ENCODE peak calls at places on chromosomes 13 and 19, in four cellular contexts. E is activated CD4-positive, CD25-positive, alpha-beta regulatory T cell treated with anti-CD3 and anti-CD28 coated beads, Interleukin-2, amount 50 U/mL, for 72 hours; D is stimulated activated CD4-positive, alpha-beta T cell treated with anti-CD3 and anti-CD28 coated beads, Interleukin-1b, Interleukin-23, amount 100 ng/mL, for 1 hour; A is omental fat pad. Q is an unnamed sample.

GRCh38 chr19:16377521-16377920 is 52.9 kb downstream of the KLF2 start:
- DNase-seq in E (peak; percentile 27), D (no peak), A (no peak), Q (peak; percentile 30)

GRCh38 chr19:11479470-11480080 is 1.3 kb downstream of the ELAVL3 start:
- DNase-seq in E (no peak), D (no peak), A (no peak), Q (peak; percentile 64)

GRCh38 chr13:31369213-31369612 is 169.4 kb downstream of the B3GLCT start:
- DNase-seq in E (no peak), D (no peak), A (no peak), Q (no peak)

GRCh38 chr13:46831588-46832194 is 34.7 kb upstream of the ESD start:
- DNase-seq in E (no peak), D (no peak), A (peak; percentile 31), Q (no peak)

GRCh38 chr13:50124536-50125305 is 109.5 kb downstream of the KCNRG start:
- DNase-seq in E (no peak), D (peak; percentile 93), A (no peak), Q (peak; percentile 90)

GRCh38 chr13:43522788-43523187 is 264.0 kb downstream of the ENOX1 start:
- DNase-seq in E (no peak), D (no peak), A (no peak), Q (no peak)

GRCh38 chr19:29665826-29666633 is 769 bp downstream of the PLEKHF1 start:
- DNase-seq in E (no peak), D (no peak), A (no peak), Q (peak; percentile 40)

GRCh38 chr19:38362076-38362945 is 12.1 kb upstream of the PSMD8 start:
- DNase-seq in E (peak; percentile 80), D (peak; percentile 21), A (peak; percentile 75), Q (peak; percentile 87)

GRCh38 chr19:50724522-50725217 is 1.5 kb downstream of the CLEC11A start:
- DNase-seq in E (peak; percentile 80), D (peak; percentile 78), A (peak; percentile 95), Q (peak; percentile 98)

GRCh38 chr19:45826934-45827333 is 11.8 kb upstream of the RSPH6A start:
- DNase-seq in E (no peak), D (no peak), A (no peak), Q (no peak)

GRCh38 chr13:77574076-77574475 is 38.6 kb downstream of the SCEL start:
- DNase-seq in E (no peak), D (no peak), A (no peak), Q (no peak)

GRCh38 chr13:51475727-51476521 is 23.1 kb upstream of the INTS6 start:
- DNase-seq in E (no peak), D (no peak), A (no peak), Q (no peak)

GRCh38 chr13:84399320-84400085 is 517.2 kb upstream of the SLITRK1 start:
- DNase-seq in E (no peak), D (no peak), A (no peak), Q (no peak)

GRCh38 chr19:13398780-13399726 is 107.2 kb downstream of the CACNA1A start:
- DNase-seq in E (no peak), D (no peak), A (no peak), Q (no peak)

GRCh38 chr19:46489445-46490272 is 6.0 kb downstream of the PNMA8B start:
- DNase-seq in E (no peak), D (no peak), A (no peak), Q (peak; percentile 49)

GRCh38 chr19:1302534-1303239 is 17.0 kb downstream of the EFNA2 start:
- DNase-seq in E (no peak), D (no peak), A (no peak), Q (no peak)

GRCh38 chr13:99028890-99029289 is 51.0 kb upstream of the DOCK9 start:
- DNase-seq in E (no peak), D (no peak), A (no peak), Q (no peak)

GRCh38 chr19:29487432-29487831 is 38.4 kb upstream of the VSTM2B start:
- DNase-seq in E (no peak), D (no peak), A (no peak), Q (no peak)

GRCh38 chr19:55251296-55252081 is 7.3 kb downstream of the PPP6R1 start:
- DNase-seq in E (no peak), D (no peak), A (no peak), Q (no peak)

GRCh38 chr19:32324631-32325215 is 20.7 kb upstream of the ZNF507 start:
- DNase-seq in E (no peak), D (no peak), A (no peak), Q (no peak)

GRCh38 chr13:46604226-46604968 is 51.4 kb downstream of the LRCH1 start:
- DNase-seq in E (no peak), D (no peak), A (no peak), Q (no peak)

GRCh38 chr19:39430675-39431593 is 4.8 kb downstream of the RPS16 start:
- DNase-seq in E (peak; percentile 69), D (peak; percentile 20), A (no peak), Q (no peak)

GRCh38 chr19:35114656-35115537 is 726 bp upstream of the FXYD3 start:
- DNase-seq in E (peak; percentile 74), D (peak; percentile 27), A (peak; percentile 83), Q (peak; percentile 78)

GRCh38 chr19:1073063-1073955 is 6.3 kb downstream of the ARHGAP45 start:
- DNase-seq in E (no peak), D (no peak), A (no peak), Q (no peak)

GRCh38 chr13:24623141-24623665 is 57.0 kb upstream of the ATP12A start:
- DNase-seq in E (no peak), D (no peak), A (no peak), Q (no peak)

GRCh38 chr19:7982651-7983099 is 22.8 kb downstream of the ELAVL1 start:
- DNase-seq in E (no peak), D (no peak), A (no peak), Q (no peak)

GRCh38 chr19:37817180-37817911 is 38.0 kb upstream of the ZNF573 start:
- DNase-seq in E (peak; percentile 31), D (no peak), A (peak; percentile 29), Q (peak; percentile 68)

GRCh38 chr13:99436686-99437416 is 64.4 kb upstream of the TM9SF2 start:
- DNase-seq in E (peak; percentile 93), D (peak; percentile 93), A (peak; percentile 88), Q (peak; percentile 95)

GRCh38 chr13:34899888-34900287 is 42.2 kb upstream of the NBEA start:
- DNase-seq in E (no peak), D (no peak), A (no peak), Q (no peak)

GRCh38 chr19:44573183-44573582 is 40.2 kb upstream of the IGSF23 start:
- DNase-seq in E (no peak), D (no peak), A (no peak), Q (no peak)

GRCh38 chr19:13557756-13558398 is 51.6 kb upstream of the CACNA1A start:
- DNase-seq in E (no peak), D (no peak), A (no peak), Q (no peak)

GRCh38 chr19:41426952-41427646 is at the start of gene B3GNT8:
- DNase-seq in E (peak; percentile 39), D (peak; percentile 7), A (no peak), Q (peak; percentile 71)

GRCh38 chr19:10259162-10259905 is 7.3 kb downstream of the MRPL4 start:
- DNase-seq in E (peak; percentile 86), D (peak; percentile 73), A (peak; percentile 95), Q (peak; percentile 78)

GRCh38 chr13:66657165-66657895 is 572.8 kb downstream of the PCDH9 start:
- DNase-seq in E (no peak), D (no peak), A (peak; percentile 35), Q (no peak)

GRCh38 chr19:51607920-51608562 is 22.2 kb downstream of the SIGLEC5 start:
- DNase-seq in E (no peak), D (no peak), A (peak; percentile 77), Q (peak; percentile 76)

Q was measured in activated naive CD8-positive, alpha-beta T cell treated with anti-CD3 and anti-CD28 coated beads, Interleukin-2, amount 10 ng/mL, durations not matched to agents 7 days and 5 days.